ENCODE peak calls at places on chromosomes 13 and 19, in five cellular contexts. One of them, this sample, is unnamed.

GRCh38 chr13:49636705-49637104 is 8.4 kb downstream of the ARL11 start:
- DNase-seq in Peyer's patch: no peak
- DNase-seq in AG04450: no peak
- DNase-seq in midbrain: no peak
- DNase-seq in endothelial cell: no peak
- DNase-seq in this sample: no peak

GRCh38 chr19:15934332-15935078 is at the start of gene CYP4F11:
- DNase-seq in Peyer's patch: peak; percentile 94
- DNase-seq in endothelial cell: no peak
- DNase-seq in AG04450: no peak
- DNase-seq in midbrain: peak; percentile 63
- DNase-seq in this sample: peak; percentile 59

GRCh38 chr19:6730153-6730804 is 7.1 kb downstream of the GPR108 start:
- DNase-seq in AG04450: no peak
- DNase-seq in midbrain: peak; percentile 28
- DNase-seq in endothelial cell: no peak
- DNase-seq in Peyer's patch: peak; percentile 92
- DNase-seq in this sample: peak; percentile 34

GRCh38 chr13:66675620-66676019 is 554.5 kb downstream of the PCDH9 start:
- DNase-seq in AG04450: no peak
- DNase-seq in midbrain: no peak
- DNase-seq in Peyer's patch: no peak
- DNase-seq in endothelial cell: no peak
- DNase-seq in this sample: no peak

GRCh38 chr13:34911159-34911558 is 30.9 kb upstream of the NBEA start:
- DNase-seq in AG04450: no peak
- DNase-seq in endothelial cell: no peak
- DNase-seq in Peyer's patch: no peak
- DNase-seq in midbrain: no peak
- DNase-seq in this sample: no peak

GRCh38 chr19:45331411-45331810 is 8.7 kb upstream of the CKM start:
- DNase-seq in endothelial cell: no peak
- DNase-seq in midbrain: no peak
- DNase-seq in Peyer's patch: no peak
- DNase-seq in AG04450: no peak
- DNase-seq in this sample: no peak

GRCh38 chr13:27556109-27556508 is 64.2 kb downstream of the LNX2 start:
- DNase-seq in AG04450: no peak
- DNase-seq in Peyer's patch: no peak
- DNase-seq in endothelial cell: no peak
- DNase-seq in midbrain: no peak
- DNase-seq in this sample: no peak

GRCh38 chr19:10748924-10749434 is 31.1 kb downstream of the DNM2 start:
- DNase-seq in Peyer's patch: peak; percentile 90
- DNase-seq in endothelial cell: no peak
- DNase-seq in midbrain: peak; percentile 36
- DNase-seq in AG04450: no peak
- DNase-seq in this sample: no peak

GRCh38 chr13:75124415-75124814 is 357.6 kb downstream of the TBC1D4 start:
- DNase-seq in AG04450: no peak
- DNase-seq in midbrain: no peak
- DNase-seq in endothelial cell: no peak
- DNase-seq in Peyer's patch: no peak
- DNase-seq in this sample: no peak

GRCh38 chr19:6736169-6736916 is 1.0 kb downstream of the GPR108 start:
- DNase-seq in midbrain: peak; percentile 51
- DNase-seq in AG04450: peak; percentile 72
- DNase-seq in Peyer's patch: peak; percentile 91
- DNase-seq in endothelial cell: peak; percentile 77
- DNase-seq in this sample: peak; percentile 50

This sample was measured in putamen.